ENCODE peak calls at places on chromosomes 4 and X, in five cellular contexts. One of them, this sample, is unnamed.

GRCh38 chr4:137387924-137388323 is 144.4 kb downstream of the PCDH18 start:
- DNase-seq in mesothelial cell of epicardium: no peak
- DNase-seq in mucosa of descending colon: no peak
- DNase-seq in fibroblast of villous mesenchyme: peak
- DNase-seq in coronary artery: no peak
- DNase-seq in this sample: no peak

GRCh38 chr4:120079839-120080520 is 13.3 kb upstream of the MAD2L1 start:
- DNase-seq in fibroblast of villous mesenchyme: no peak
- DNase-seq in mesothelial cell of epicardium: no peak
- DNase-seq in mucosa of descending colon: no peak
- DNase-seq in coronary artery: no peak
- DNase-seq in this sample: no peak

GRCh38 chrX:113929004-113929403 is 654.9 kb upstream of the HTR2C start:
- DNase-seq in fibroblast of villous mesenchyme: peak
- DNase-seq in coronary artery: no peak
- DNase-seq in mesothelial cell of epicardium: no peak
- DNase-seq in mucosa of descending colon: peak
- DNase-seq in this sample: no peak

GRCh38 chr4:159097785-159098184 is 5.1 kb upstream of the RAPGEF2 start:
- DNase-seq in fibroblast of villous mesenchyme: no peak
- DNase-seq in mesothelial cell of epicardium: no peak
- DNase-seq in mucosa of descending colon: no peak
- DNase-seq in coronary artery: no peak
- DNase-seq in this sample: no peak

GRCh38 chrX:103061486-103061885 is 2.5 kb downstream of the BEX1 start:
- DNase-seq in fibroblast of villous mesenchyme: no peak
- DNase-seq in mucosa of descending colon: no peak
- DNase-seq in mesothelial cell of epicardium: no peak
- DNase-seq in coronary artery: no peak
- DNase-seq in this sample: no peak

GRCh38 chr4:11791808-11792207 is 363.1 kb upstream of the HS3ST1 start:
- DNase-seq in mesothelial cell of epicardium: no peak
- DNase-seq in mucosa of descending colon: no peak
- DNase-seq in coronary artery: no peak
- DNase-seq in fibroblast of villous mesenchyme: no peak
- DNase-seq in this sample: no peak

GRCh38 chr4:37471971-37472370 is 214.2 kb downstream of the RELL1 start:
- DNase-seq in mucosa of descending colon: no peak
- DNase-seq in mesothelial cell of epicardium: no peak
- DNase-seq in coronary artery: no peak
- DNase-seq in fibroblast of villous mesenchyme: no peak
- DNase-seq in this sample: no peak

GRCh38 chrX:52425710-52426245 is 57.0 kb downstream of the XAGE2 start:
- DNase-seq in coronary artery: no peak
- DNase-seq in mesothelial cell of epicardium: no peak
- DNase-seq in fibroblast of villous mesenchyme: peak
- DNase-seq in mucosa of descending colon: no peak
- DNase-seq in this sample: no peak

GRCh38 chr4:185244763-185245162 is 35.4 kb downstream of the SNX25 start:
- DNase-seq in fibroblast of villous mesenchyme: peak
- DNase-seq in mesothelial cell of epicardium: no peak
- DNase-seq in coronary artery: no peak
- DNase-seq in mucosa of descending colon: no peak
- DNase-seq in this sample: no peak

GRCh38 chr4:88999392-88999791 is 57.6 kb downstream of the FAM13A start:
- DNase-seq in mesothelial cell of epicardium: no peak
- DNase-seq in mucosa of descending colon: no peak
- DNase-seq in coronary artery: no peak
- DNase-seq in fibroblast of villous mesenchyme: no peak
- DNase-seq in this sample: no peak

GRCh38 chrX:113274345-113274744 is 433.7 kb upstream of the AMOT start:
- DNase-seq in mucosa of descending colon: no peak
- DNase-seq in coronary artery: no peak
- DNase-seq in mesothelial cell of epicardium: no peak
- DNase-seq in fibroblast of villous mesenchyme: no peak
- DNase-seq in this sample: no peak

GRCh38 chrX:38438321-38438720 is 85.9 kb downstream of the OTC start:
- DNase-seq in fibroblast of villous mesenchyme: no peak
- DNase-seq in mesothelial cell of epicardium: no peak
- DNase-seq in coronary artery: no peak
- DNase-seq in mucosa of descending colon: no peak
- DNase-seq in this sample: no peak

GRCh38 chrX:46611658-46612362 is 38.2 kb downstream of the CHST7 start:
- DNase-seq in mesothelial cell of epicardium: no peak
- DNase-seq in fibroblast of villous mesenchyme: no peak
- DNase-seq in coronary artery: no peak
- DNase-seq in mucosa of descending colon: no peak
- DNase-seq in this sample: no peak

GRCh38 chr4:173835863-173836262 is 305.8 kb upstream of the HAND2 start:
- DNase-seq in coronary artery: no peak
- DNase-seq in mucosa of descending colon: no peak
- DNase-seq in fibroblast of villous mesenchyme: peak
- DNase-seq in mesothelial cell of epicardium: no peak
- DNase-seq in this sample: no peak

GRCh38 chr4:79442422-79442821 is 34.4 kb upstream of the GK2 start:
- DNase-seq in fibroblast of villous mesenchyme: peak
- DNase-seq in mesothelial cell of epicardium: no peak
- DNase-seq in mucosa of descending colon: no peak
- DNase-seq in coronary artery: no peak
- DNase-seq in this sample: no peak

GRCh38 chr4:4541040-4541631 is 712 bp downstream of the STX18 start:
- DNase-seq in coronary artery: no peak
- DNase-seq in mucosa of descending colon: peak
- DNase-seq in mesothelial cell of epicardium: no peak
- DNase-seq in fibroblast of villous mesenchyme: peak
- DNase-seq in this sample: peak

GRCh38 chrX:18945488-18945887 is 38.4 kb downstream of the PHKA2 start:
- DNase-seq in coronary artery: no peak
- DNase-seq in mesothelial cell of epicardium: no peak
- DNase-seq in mucosa of descending colon: no peak
- DNase-seq in fibroblast of villous mesenchyme: no peak
- DNase-seq in this sample: no peak

GRCh38 chr4:89111833-89112563 is 665 bp downstream of the TIGD2 start:
- DNase-seq in fibroblast of villous mesenchyme: peak
- DNase-seq in mucosa of descending colon: peak
- DNase-seq in mesothelial cell of epicardium: no peak
- DNase-seq in coronary artery: no peak
- DNase-seq in this sample: no peak

GRCh38 chrX:3232262-3232950 is 114.0 kb downstream of the MXRA5 start:
- DNase-seq in coronary artery: no peak
- DNase-seq in fibroblast of villous mesenchyme: peak
- DNase-seq in mesothelial cell of epicardium: no peak
- DNase-seq in mucosa of descending colon: no peak
- DNase-seq in this sample: no peak

GRCh38 chr4:126441173-126441810 is 1126.5 kb downstream of the FAT4 start:
- DNase-seq in fibroblast of villous mesenchyme: peak
- DNase-seq in coronary artery: no peak
- DNase-seq in mucosa of descending colon: no peak
- DNase-seq in mesothelial cell of epicardium: no peak
- DNase-seq in this sample: no peak

GRCh38 chr4:98462487-98462886 is 195.9 kb downstream of the TSPAN5 start:
- DNase-seq in coronary artery: no peak
- DNase-seq in fibroblast of villous mesenchyme: no peak
- DNase-seq in mucosa of descending colon: no peak
- DNase-seq in mesothelial cell of epicardium: no peak
- DNase-seq in this sample: no peak

GRCh38 chrX:12770440-12770839 is 20.8 kb upstream of the PRPS2 start:
- DNase-seq in fibroblast of villous mesenchyme: peak
- DNase-seq in mucosa of descending colon: peak
- DNase-seq in coronary artery: no peak
- DNase-seq in mesothelial cell of epicardium: no peak
- DNase-seq in this sample: no peak

GRCh38 chrX:68261060-68261672 is 172.1 kb downstream of the OPHN1 start:
- DNase-seq in mesothelial cell of epicardium: no peak
- DNase-seq in coronary artery: no peak
- DNase-seq in fibroblast of villous mesenchyme: no peak
- DNase-seq in mucosa of descending colon: no peak
- DNase-seq in this sample: no peak

GRCh38 chrX:110146521-110146920 is 143.6 kb downstream of the TMEM164 start:
- DNase-seq in mesothelial cell of epicardium: no peak
- DNase-seq in mucosa of descending colon: peak
- DNase-seq in coronary artery: no peak
- DNase-seq in fibroblast of villous mesenchyme: peak
- DNase-seq in this sample: no peak

GRCh38 chrX:123083924-123084323 is 100.2 kb upstream of the GRIA3 start:
- DNase-seq in mesothelial cell of epicardium: no peak
- DNase-seq in fibroblast of villous mesenchyme: peak
- DNase-seq in coronary artery: no peak
- DNase-seq in mucosa of descending colon: no peak
- DNase-seq in this sample: no peak

GRCh38 chr4:37885496-37885895 is 5.4 kb upstream of the TBC1D1 start:
- DNase-seq in fibroblast of villous mesenchyme: peak
- DNase-seq in coronary artery: no peak
- DNase-seq in mucosa of descending colon: peak
- DNase-seq in mesothelial cell of epicardium: no peak
- DNase-seq in this sample: no peak

GRCh38 chrX:73262991-73263390 is 48.3 kb upstream of the NAP1L2 start:
- DNase-seq in fibroblast of villous mesenchyme: no peak
- DNase-seq in mesothelial cell of epicardium: no peak
- DNase-seq in coronary artery: no peak
- DNase-seq in mucosa of descending colon: no peak
- DNase-seq in this sample: no peak

GRCh38 chrX:118761950-118762725 is 34.7 kb downstream of the IL13RA1 start:
- DNase-seq in coronary artery: no peak
- DNase-seq in mesothelial cell of epicardium: no peak
- DNase-seq in fibroblast of villous mesenchyme: no peak
- DNase-seq in mucosa of descending colon: no peak
- DNase-seq in this sample: no peak

GRCh38 chr4:144179152-144179739 is 38.7 kb upstream of the GYPA start:
- DNase-seq in fibroblast of villous mesenchyme: no peak
- DNase-seq in mesothelial cell of epicardium: no peak
- DNase-seq in coronary artery: no peak
- DNase-seq in mucosa of descending colon: no peak
- DNase-seq in this sample: no peak

GRCh38 chrX:134684956-134685355 is 26.7 kb upstream of the PLAC1 start:
- DNase-seq in mesothelial cell of epicardium: no peak
- DNase-seq in coronary artery: no peak
- DNase-seq in fibroblast of villous mesenchyme: no peak
- DNase-seq in mucosa of descending colon: no peak
- DNase-seq in this sample: no peak

GRCh38 chr4:134544303-134544761 is 342.7 kb upstream of the PABPC4L start:
- DNase-seq in mucosa of descending colon: no peak
- DNase-seq in fibroblast of villous mesenchyme: peak
- DNase-seq in coronary artery: no peak
- DNase-seq in mesothelial cell of epicardium: no peak
- DNase-seq in this sample: no peak

GRCh38 chr4:52982246-52982950 is 120.3 kb downstream of the RASL11B start:
- DNase-seq in fibroblast of villous mesenchyme: peak
- DNase-seq in mesothelial cell of epicardium: no peak
- DNase-seq in mucosa of descending colon: no peak
- DNase-seq in coronary artery: no peak
- DNase-seq in this sample: no peak

GRCh38 chr4:40212674-40213504 is 16.1 kb downstream of the RHOH start:
- DNase-seq in coronary artery: no peak
- DNase-seq in mesothelial cell of epicardium: no peak
- DNase-seq in fibroblast of villous mesenchyme: peak
- DNase-seq in mucosa of descending colon: no peak
- DNase-seq in this sample: no peak

GRCh38 chr4:152007108-152007507 is 246.3 kb upstream of the GATB start:
- DNase-seq in mesothelial cell of epicardium: no peak
- DNase-seq in mucosa of descending colon: no peak
- DNase-seq in coronary artery: no peak
- DNase-seq in fibroblast of villous mesenchyme: no peak
- DNase-seq in this sample: no peak

GRCh38 chrX:71615056-71615455 is 3.3 kb downstream of the CXCR3 start:
- DNase-seq in mucosa of descending colon: no peak
- DNase-seq in fibroblast of villous mesenchyme: no peak
- DNase-seq in coronary artery: no peak
- DNase-seq in mesothelial cell of epicardium: no peak
- DNase-seq in this sample: no peak

GRCh38 chrX:74949717-74950116 is 24.5 kb upstream of the NEXMIF start:
- DNase-seq in mesothelial cell of epicardium: no peak
- DNase-seq in fibroblast of villous mesenchyme: no peak
- DNase-seq in coronary artery: no peak
- DNase-seq in mucosa of descending colon: no peak
- DNase-seq in this sample: no peak
- TF ChIP-seq CTCF in mesothelial cell of epicardium: no peak
- TF ChIP-seq CTCF in fibroblast of villous mesenchyme: no peak
- TF ChIP-seq CTCF in coronary artery: no peak
- TF ChIP-seq CTCF in mucosa of descending colon: no peak
- TF ChIP-seq CTCF in this sample: no peak

DNA sequence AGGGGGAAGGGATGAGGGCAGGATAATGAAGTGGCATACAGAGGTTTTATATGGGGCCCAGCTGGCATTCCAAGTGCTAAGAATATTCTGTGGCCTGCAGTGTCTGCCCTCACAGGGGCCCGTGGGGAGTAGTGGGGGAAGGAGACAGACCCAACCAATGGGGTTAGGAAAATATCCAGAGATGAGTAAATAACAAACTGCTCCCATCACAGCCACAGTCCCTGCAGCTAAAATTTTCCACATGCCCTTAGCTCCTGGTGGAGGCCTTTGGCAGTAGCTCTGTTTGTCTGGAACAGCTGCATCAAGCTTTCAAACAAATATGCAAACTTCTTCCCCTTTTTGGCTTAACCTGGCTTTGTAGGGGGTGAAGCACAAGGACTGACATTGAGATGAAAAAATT is 3.1 kb downstream of the SRPX2 start:
- DNase-seq in mesothelial cell of epicardium: no peak
- DNase-seq in fibroblast of villous mesenchyme: peak
- DNase-seq in coronary artery: no peak
- DNase-seq in mucosa of descending colon: no peak
- DNase-seq in this sample: no peak
- TF ChIP-seq CTCF in mesothelial cell of epicardium: no peak
- TF ChIP-seq CTCF in fibroblast of villous mesenchyme: peak
- TF ChIP-seq CTCF in coronary artery: no peak
- TF ChIP-seq CTCF in mucosa of descending colon: no peak
- TF ChIP-seq CTCF in this sample: no peak

GRCh38 chr4:112523008-112523440 is 7.0 kb upstream of the NEUROG2 start:
- DNase-seq in coronary artery: no peak
- DNase-seq in mesothelial cell of epicardium: peak
- DNase-seq in fibroblast of villous mesenchyme: peak
- DNase-seq in mucosa of descending colon: peak
- DNase-seq in this sample: no peak
- TF ChIP-seq CTCF in coronary artery: no peak
- TF ChIP-seq CTCF in mesothelial cell of epicardium: no peak
- TF ChIP-seq CTCF in fibroblast of villous mesenchyme: peak
- TF ChIP-seq CTCF in mucosa of descending colon: no peak
- TF ChIP-seq CTCF in this sample: peak

GRCh38 chr4:83910693-83911092 is 374.8 kb downstream of the GPAT3 start:
- DNase-seq in fibroblast of villous mesenchyme: no peak
- DNase-seq in mesothelial cell of epicardium: no peak
- DNase-seq in coronary artery: no peak
- DNase-seq in mucosa of descending colon: no peak
- DNase-seq in this sample: no peak

GRCh38 chr4:83906561-83906960 is 370.7 kb downstream of the GPAT3 start:
- DNase-seq in fibroblast of villous mesenchyme: peak
- DNase-seq in mesothelial cell of epicardium: no peak
- DNase-seq in coronary artery: no peak
- DNase-seq in mucosa of descending colon: no peak
- DNase-seq in this sample: no peak

DNA sequence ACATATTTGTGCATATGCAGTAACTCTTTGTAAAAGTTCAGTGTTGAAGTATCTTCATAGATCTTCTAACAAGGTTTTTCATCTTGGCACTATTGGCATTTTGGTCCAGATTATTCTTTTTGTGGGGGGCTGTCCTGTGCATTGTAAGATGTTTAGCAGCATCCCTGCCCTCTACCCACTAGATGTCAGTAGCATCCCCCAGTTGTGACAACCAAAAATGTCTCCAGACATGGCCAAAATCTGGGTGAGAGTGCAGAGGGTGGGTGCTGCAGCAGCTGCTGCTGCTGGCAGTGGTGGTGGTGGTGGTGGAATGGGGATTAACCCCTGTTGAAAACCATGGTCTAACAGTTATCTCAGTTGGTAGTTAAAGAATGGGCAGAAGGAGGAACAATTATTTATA is 370.0 kb downstream of the GPAT3 start:
- DNase-seq in mesothelial cell of epicardium: no peak
- DNase-seq in fibroblast of villous mesenchyme: no peak
- DNase-seq in mucosa of descending colon: no peak
- DNase-seq in coronary artery: no peak
- DNase-seq in this sample: no peak
- TF ChIP-seq CTCF in mesothelial cell of epicardium: no peak
- TF ChIP-seq CTCF in fibroblast of villous mesenchyme: no peak
- TF ChIP-seq CTCF in mucosa of descending colon: no peak
- TF ChIP-seq CTCF in coronary artery: no peak
- TF ChIP-seq CTCF in this sample: no peak

This sample was measured in CD14-positive monocyte.